ENCODE peak calls at places on chromosomes 2 and 18, in six cellular contexts. One of them, this sample, is unnamed.

GRCh38 chr18:27005589-27005988 is 140.1 kb upstream of the AQP4 start:
- DNase-seq in thyroid gland: no peak
- DNase-seq in HT1080: peak
- DNase-seq in iPS-NIHi11: peak
- DNase-seq in stimulated activated CD8-positive, alpha-beta memory T cell treated with anti-CD3 and anti-CD28 coated beads, Interleukin-15, amount 100 ng/mL, for 48 hours: no peak
- DNase-seq in keratinocyte: no peak
- DNase-seq in this sample: no peak

GRCh38 chr2:174631009-174631981 is 33.7 kb upstream of the WIPF1 start:
- DNase-seq in thyroid gland: no peak
- DNase-seq in HT1080: peak
- DNase-seq in iPS-NIHi11: no peak
- DNase-seq in stimulated activated CD8-positive, alpha-beta memory T cell treated with anti-CD3 and anti-CD28 coated beads, Interleukin-15, amount 100 ng/mL, for 48 hours: no peak
- DNase-seq in keratinocyte: no peak
- DNase-seq in this sample: peak

GRCh38 chr2:8107979-8108378 is 573.9 kb upstream of the ID2 start:
- DNase-seq in thyroid gland: no peak
- DNase-seq in HT1080: no peak
- DNase-seq in iPS-NIHi11: no peak
- DNase-seq in stimulated activated CD8-positive, alpha-beta memory T cell treated with anti-CD3 and anti-CD28 coated beads, Interleukin-15, amount 100 ng/mL, for 48 hours: no peak
- DNase-seq in keratinocyte: no peak
- DNase-seq in this sample: no peak

GRCh38 chr2:11899264-11899818 is 152.9 kb downstream of the LPIN1 start:
- DNase-seq in thyroid gland: no peak
- DNase-seq in HT1080: peak
- DNase-seq in iPS-NIHi11: no peak
- DNase-seq in stimulated activated CD8-positive, alpha-beta memory T cell treated with anti-CD3 and anti-CD28 coated beads, Interleukin-15, amount 100 ng/mL, for 48 hours: no peak
- DNase-seq in keratinocyte: peak
- DNase-seq in this sample: peak

GRCh38 chr18:63452273-63452672 is 24.5 kb upstream of the SERPINB5 start:
- DNase-seq in thyroid gland: no peak
- DNase-seq in HT1080: no peak
- DNase-seq in iPS-NIHi11: no peak
- DNase-seq in stimulated activated CD8-positive, alpha-beta memory T cell treated with anti-CD3 and anti-CD28 coated beads, Interleukin-15, amount 100 ng/mL, for 48 hours: no peak
- DNase-seq in keratinocyte: no peak
- DNase-seq in this sample: no peak

GRCh38 chr18:37266290-37266689 is 299.3 kb downstream of the CELF4 start:
- DNase-seq in thyroid gland: no peak
- DNase-seq in HT1080: no peak
- DNase-seq in iPS-NIHi11: peak
- DNase-seq in stimulated activated CD8-positive, alpha-beta memory T cell treated with anti-CD3 and anti-CD28 coated beads, Interleukin-15, amount 100 ng/mL, for 48 hours: no peak
- DNase-seq in keratinocyte: no peak
- DNase-seq in this sample: no peak

GRCh38 chr18:36294031-36294430 is 3.5 kb upstream of the FHOD3 start:
- DNase-seq in thyroid gland: no peak
- DNase-seq in HT1080: peak
- DNase-seq in iPS-NIHi11: no peak
- DNase-seq in stimulated activated CD8-positive, alpha-beta memory T cell treated with anti-CD3 and anti-CD28 coated beads, Interleukin-15, amount 100 ng/mL, for 48 hours: no peak
- DNase-seq in keratinocyte: no peak
- DNase-seq in this sample: no peak

GRCh38 chr2:72744049-72744448 is 81.8 kb downstream of the EXOC6B start:
- DNase-seq in thyroid gland: no peak
- DNase-seq in HT1080: peak
- DNase-seq in iPS-NIHi11: no peak
- DNase-seq in stimulated activated CD8-positive, alpha-beta memory T cell treated with anti-CD3 and anti-CD28 coated beads, Interleukin-15, amount 100 ng/mL, for 48 hours: no peak
- DNase-seq in keratinocyte: no peak
- DNase-seq in this sample: peak

GRCh38 chr2:46376586-46377286 is 79.5 kb downstream of the EPAS1 start:
- DNase-seq in thyroid gland: no peak
- DNase-seq in HT1080: no peak
- DNase-seq in iPS-NIHi11: no peak
- DNase-seq in stimulated activated CD8-positive, alpha-beta memory T cell treated with anti-CD3 and anti-CD28 coated beads, Interleukin-15, amount 100 ng/mL, for 48 hours: no peak
- DNase-seq in keratinocyte: no peak
- DNase-seq in this sample: no peak

GRCh38 chr2:9231291-9232165 is 24.9 kb downstream of the ASAP2 start:
- DNase-seq in thyroid gland: peak
- DNase-seq in HT1080: no peak
- DNase-seq in iPS-NIHi11: no peak
- DNase-seq in stimulated activated CD8-positive, alpha-beta memory T cell treated with anti-CD3 and anti-CD28 coated beads, Interleukin-15, amount 100 ng/mL, for 48 hours: no peak
- DNase-seq in keratinocyte: no peak
- DNase-seq in this sample: no peak

GRCh38 chr2:15173506-15173905 is 387.6 kb downstream of the NBAS start:
- DNase-seq in thyroid gland: no peak
- DNase-seq in HT1080: no peak
- DNase-seq in iPS-NIHi11: no peak
- DNase-seq in stimulated activated CD8-positive, alpha-beta memory T cell treated with anti-CD3 and anti-CD28 coated beads, Interleukin-15, amount 100 ng/mL, for 48 hours: no peak
- DNase-seq in keratinocyte: no peak
- DNase-seq in this sample: no peak

GRCh38 chr2:229133155-229133772 is 137.8 kb downstream of the PID1 start:
- DNase-seq in thyroid gland: no peak
- DNase-seq in HT1080: peak
- DNase-seq in iPS-NIHi11: peak
- DNase-seq in stimulated activated CD8-positive, alpha-beta memory T cell treated with anti-CD3 and anti-CD28 coated beads, Interleukin-15, amount 100 ng/mL, for 48 hours: no peak
- DNase-seq in keratinocyte: peak
- DNase-seq in this sample: peak

GRCh38 chr18:49183921-49184320 is 233.2 kb upstream of the SMAD7 start:
- DNase-seq in thyroid gland: no peak
- DNase-seq in HT1080: peak
- DNase-seq in iPS-NIHi11: no peak
- DNase-seq in stimulated activated CD8-positive, alpha-beta memory T cell treated with anti-CD3 and anti-CD28 coated beads, Interleukin-15, amount 100 ng/mL, for 48 hours: no peak
- DNase-seq in keratinocyte: no peak
- DNase-seq in this sample: no peak

GRCh38 chr2:235901243-235901642 is 266.9 kb downstream of the GBX2 start:
- DNase-seq in thyroid gland: no peak
- DNase-seq in HT1080: no peak
- DNase-seq in iPS-NIHi11: no peak
- DNase-seq in stimulated activated CD8-positive, alpha-beta memory T cell treated with anti-CD3 and anti-CD28 coated beads, Interleukin-15, amount 100 ng/mL, for 48 hours: no peak
- DNase-seq in keratinocyte: no peak
- DNase-seq in this sample: no peak

GRCh38 chr2:189217546-189217945 is 38.0 kb upstream of the COL5A2 start:
- DNase-seq in thyroid gland: no peak
- DNase-seq in HT1080: no peak
- DNase-seq in iPS-NIHi11: peak
- DNase-seq in stimulated activated CD8-positive, alpha-beta memory T cell treated with anti-CD3 and anti-CD28 coated beads, Interleukin-15, amount 100 ng/mL, for 48 hours: no peak
- DNase-seq in keratinocyte: no peak
- DNase-seq in this sample: no peak

GRCh38 chr18:59733411-59733810 is 36.2 kb upstream of the CCBE1 start:
- DNase-seq in thyroid gland: no peak
- DNase-seq in HT1080: no peak
- DNase-seq in iPS-NIHi11: no peak
- DNase-seq in stimulated activated CD8-positive, alpha-beta memory T cell treated with anti-CD3 and anti-CD28 coated beads, Interleukin-15, amount 100 ng/mL, for 48 hours: no peak
- DNase-seq in keratinocyte: no peak
- DNase-seq in this sample: no peak

GRCh38 chr2:97728091-97728596 is 14.8 kb downstream of the ZAP70 start:
- DNase-seq in thyroid gland: no peak
- DNase-seq in HT1080: peak
- DNase-seq in iPS-NIHi11: no peak
- DNase-seq in stimulated activated CD8-positive, alpha-beta memory T cell treated with anti-CD3 and anti-CD28 coated beads, Interleukin-15, amount 100 ng/mL, for 48 hours: no peak
- DNase-seq in keratinocyte: no peak
- DNase-seq in this sample: no peak

GRCh38 chr2:30450025-30450424 is 3.0 kb downstream of the LCLAT1 start:
- DNase-seq in thyroid gland: no peak
- DNase-seq in HT1080: no peak
- DNase-seq in iPS-NIHi11: no peak
- DNase-seq in stimulated activated CD8-positive, alpha-beta memory T cell treated with anti-CD3 and anti-CD28 coated beads, Interleukin-15, amount 100 ng/mL, for 48 hours: no peak
- DNase-seq in keratinocyte: no peak
- DNase-seq in this sample: no peak

GRCh38 chr2:182870227-182870626 is 3.8 kb upstream of the FRZB start:
- DNase-seq in thyroid gland: no peak
- DNase-seq in HT1080: peak
- DNase-seq in iPS-NIHi11: peak
- DNase-seq in stimulated activated CD8-positive, alpha-beta memory T cell treated with anti-CD3 and anti-CD28 coated beads, Interleukin-15, amount 100 ng/mL, for 48 hours: no peak
- DNase-seq in keratinocyte: no peak
- DNase-seq in this sample: no peak

GRCh38 chr2:1314254-1314653 is 99.0 kb upstream of the TPO start:
- DNase-seq in thyroid gland: no peak
- DNase-seq in HT1080: no peak
- DNase-seq in iPS-NIHi11: no peak
- DNase-seq in stimulated activated CD8-positive, alpha-beta memory T cell treated with anti-CD3 and anti-CD28 coated beads, Interleukin-15, amount 100 ng/mL, for 48 hours: no peak
- DNase-seq in keratinocyte: no peak
- DNase-seq in this sample: no peak

GRCh38 chr2:181770145-181770544 is 89.8 kb upstream of the NEUROD1 start:
- DNase-seq in thyroid gland: no peak
- DNase-seq in HT1080: peak
- DNase-seq in iPS-NIHi11: no peak
- DNase-seq in stimulated activated CD8-positive, alpha-beta memory T cell treated with anti-CD3 and anti-CD28 coated beads, Interleukin-15, amount 100 ng/mL, for 48 hours: no peak
- DNase-seq in keratinocyte: no peak
- DNase-seq in this sample: peak

GRCh38 chr2:151261240-151261976 is at the start of gene RBM43:
- DNase-seq in thyroid gland: peak
- DNase-seq in HT1080: peak
- DNase-seq in iPS-NIHi11: peak
- DNase-seq in stimulated activated CD8-positive, alpha-beta memory T cell treated with anti-CD3 and anti-CD28 coated beads, Interleukin-15, amount 100 ng/mL, for 48 hours: peak
- DNase-seq in keratinocyte: no peak
- DNase-seq in this sample: peak

GRCh38 chr2:238295144-238296112 is 7.0 kb upstream of the PER2 start:
- DNase-seq in thyroid gland: no peak
- DNase-seq in HT1080: no peak
- DNase-seq in iPS-NIHi11: no peak
- DNase-seq in stimulated activated CD8-positive, alpha-beta memory T cell treated with anti-CD3 and anti-CD28 coated beads, Interleukin-15, amount 100 ng/mL, for 48 hours: no peak
- DNase-seq in keratinocyte: no peak
- DNase-seq in this sample: no peak

GRCh38 chr18:54181856-54182612 is 42.4 kb downstream of the MBD2 start:
- DNase-seq in thyroid gland: no peak
- DNase-seq in HT1080: peak
- DNase-seq in iPS-NIHi11: no peak
- DNase-seq in stimulated activated CD8-positive, alpha-beta memory T cell treated with anti-CD3 and anti-CD28 coated beads, Interleukin-15, amount 100 ng/mL, for 48 hours: no peak
- DNase-seq in keratinocyte: peak
- DNase-seq in this sample: no peak

GRCh38 chr2:135190799-135191198 is 138.7 kb downstream of the RAB3GAP1 start:
- DNase-seq in thyroid gland: no peak
- DNase-seq in HT1080: no peak
- DNase-seq in iPS-NIHi11: no peak
- DNase-seq in stimulated activated CD8-positive, alpha-beta memory T cell treated with anti-CD3 and anti-CD28 coated beads, Interleukin-15, amount 100 ng/mL, for 48 hours: no peak
- DNase-seq in keratinocyte: no peak
- DNase-seq in this sample: no peak

GRCh38 chr2:112714836-112715631 is 5.8 kb upstream of the NT5DC4 start:
- DNase-seq in thyroid gland: no peak
- DNase-seq in HT1080: peak
- DNase-seq in iPS-NIHi11: no peak
- DNase-seq in stimulated activated CD8-positive, alpha-beta memory T cell treated with anti-CD3 and anti-CD28 coated beads, Interleukin-15, amount 100 ng/mL, for 48 hours: no peak
- DNase-seq in keratinocyte: no peak
- DNase-seq in this sample: no peak

GRCh38 chr2:124320072-124320471 is 295.0 kb downstream of the CNTNAP5 start:
- DNase-seq in thyroid gland: no peak
- DNase-seq in HT1080: no peak
- DNase-seq in iPS-NIHi11: no peak
- DNase-seq in stimulated activated CD8-positive, alpha-beta memory T cell treated with anti-CD3 and anti-CD28 coated beads, Interleukin-15, amount 100 ng/mL, for 48 hours: no peak
- DNase-seq in keratinocyte: no peak
- DNase-seq in this sample: no peak